ENCODE peak calls at places on chromosome 7, in seven cellular contexts. D is substantia nigra, E is right lobe of liver, F is GM20000, I is SJSA1, W is C1 segment of cervical spinal cord, Y is OCI-M1. H is an unnamed sample.

GRCh38 chr7:129949292-129950133 is 3.2 kb downstream of the UBE2H start:
- DNase-seq in W (peak; percentile 40), I (peak; percentile 51), D (no peak), F (peak; percentile 45), Y (no peak), E (no peak), H (no peak)

GRCh38 chr7:44286182-44286617 is 39.2 kb downstream of the CAMK2B start:
- DNase-seq in F (no peak), E (peak; percentile 52), W (no peak), Y (no peak), I (peak; percentile 36), D (no peak), H (no peak)

GRCh38 chr7:82542665-82543064 is 99.1 kb upstream of the CACNA2D1 start:
- DNase-seq in Y (no peak), W (no peak), F (no peak), D (no peak), I (no peak), E (no peak), H (no peak)

GRCh38 chr7:100679129-100679926 is 5.8 kb downstream of the GNB2 start:
- DNase-seq in I (no peak), F (peak; percentile 30), W (no peak), D (no peak), E (no peak), Y (no peak), H (peak; percentile 30)

GRCh38 chr7:142012825-142013506 is 17.3 kb downstream of the MGAM start:
- DNase-seq in W (no peak), I (no peak), E (no peak), D (no peak), Y (no peak), F (no peak), H (no peak)

GRCh38 chr7:94344826-94345225 is 49.9 kb upstream of the COL1A2 start:
- DNase-seq in Y (no peak), D (no peak), F (no peak), W (no peak), I (no peak), E (no peak), H (no peak)

GRCh38 chr7:41921453-41921912 is 218.6 kb upstream of the INHBA start:
- DNase-seq in E (no peak), D (no peak), F (no peak), Y (no peak), W (no peak), I (no peak), H (no peak)

GRCh38 chr7:33982425-33982786 is 77.1 kb downstream of the BMPER start:
- DNase-seq in E (no peak), W (no peak), I (no peak), D (no peak), F (no peak), Y (peak; percentile 65), H (no peak)

GRCh38 chr7:80681272-80681885 is 42.9 kb downstream of the CD36 start:
- DNase-seq in D (no peak), E (no peak), Y (peak; percentile 92), W (no peak), I (no peak), F (peak; percentile 10), H (peak; percentile 50)

GRCh38 chr7:43647314-43647691 is 64.4 kb downstream of the STK17A start:
- DNase-seq in Y (no peak), I (peak; percentile 77), W (no peak), E (no peak), F (no peak), D (no peak), H (no peak)

GRCh38 chr7:152097330-152097729 is 71.9 kb downstream of the GALNT11 start:
- DNase-seq in F (no peak), W (no peak), E (no peak), D (no peak), I (no peak), Y (no peak), H (no peak)

GRCh38 chr7:44159824-44160630 is 18.9 kb upstream of the MYL7 start:
- DNase-seq in I (no peak), Y (no peak), W (no peak), E (peak; percentile 93), D (no peak), F (no peak), H (no peak)

GRCh38 chr7:16137944-16138343 is 283.4 kb downstream of the CRPPA start:
- DNase-seq in W (no peak), I (no peak), F (no peak), Y (no peak), E (no peak), D (no peak), H (no peak)

GRCh38 chr7:107025449-107026103 is 18.9 kb upstream of the PRKAR2B start:
- DNase-seq in Y (peak; percentile 70), E (no peak), I (no peak), F (no peak), W (no peak), D (no peak), H (no peak)

GRCh38 chr7:156177396-156178055 is 365.3 kb upstream of the SHH start:
- DNase-seq in E (no peak), F (no peak), Y (no peak), D (no peak), I (no peak), W (no peak), H (no peak)

H was measured in D341Med.